ENCODE peak calls at places on chromosomes 6 and 20, in six cellular contexts. L, G, Z, I, S and J are unnamed samples.

GRCh38 chr20:1844723-1845523 is 50.3 kb upstream of the SIRPA start:
- DNase-seq in Z (no peak), S (no peak), I (no peak), G (peak), L (no peak), J (no peak)

GRCh38 chr6:1738682-1739081 is 129.0 kb downstream of the FOXC1 start:
- DNase-seq in L (no peak), I (no peak), Z (no peak), S (no peak), G (no peak), J (no peak)

GRCh38 chr6:130749402-130749801 is 77.8 kb upstream of the SMLR1 start:
- DNase-seq in G (peak), S (no peak), Z (peak), I (no peak), L (no peak), J (no peak)

GRCh38 chr6:72861935-72862432 is 240.1 kb downstream of the KCNQ5 start:
- DNase-seq in I (no peak), S (peak), G (peak), L (no peak), Z (no peak), J (no peak)

GRCh38 chr20:48380661-48381060 is 447.1 kb downstream of the PREX1 start:
- DNase-seq in S (no peak), Z (no peak), I (no peak), G (no peak), L (no peak), J (no peak)

GRCh38 chr6:30334077-30334476 is 7.3 kb downstream of the TRIM39 start:
- DNase-seq in L (no peak), I (no peak), G (no peak), Z (no peak), S (no peak), J (no peak)

GRCh38 chr6:6993503-6994237 is 114.1 kb upstream of the RREB1 start:
- DNase-seq in G (no peak), Z (no peak), I (no peak), L (no peak), S (no peak), J (no peak)

GRCh38 chr6:11232968-11233626 is 629 bp upstream of the NEDD9 start:
- DNase-seq in S (peak), Z (peak), G (peak), L (peak), I (peak), J (peak)

GRCh38 chr20:15332711-15333160 is 995.3 kb upstream of the FLRT3 start:
- DNase-seq in S (no peak), Z (no peak), G (peak), I (no peak), L (no peak), J (no peak)

GRCh38 chr6:73152998-73153757 is 72.1 kb downstream of the KHDC1L start:
- DNase-seq in S (peak), Z (no peak), L (no peak), I (no peak), G (no peak), J (no peak)